ENCODE peak calls at places on chromosomes 11 and 22, in four cellular contexts. M is HepG2, A is H1, N is GM12878. P is an unnamed sample.

GRCh38 chr11:2549876-2550605 is 105.2 kb downstream of the KCNQ1 start:
- DNase-seq in N (no peak), A (no peak), M (no peak), P (no peak)

GRCh38 chr11:125371451-125371935 is 124.6 kb downstream of the FEZ1 start:
- DNase-seq in M (no peak), A (peak), N (no peak), P (peak)

GRCh38 chr11:30917859-30918478 is 331.8 kb upstream of the MPPED2 start:
- DNase-seq in N (no peak), A (no peak), M (peak), P (peak)

GRCh38 chr11:94449437-94449836 is 44.2 kb downstream of the MRE11 start:
- DNase-seq in M (peak), A (no peak), N (no peak), P (no peak)

GRCh38 chr11:66172146-66172545 is 96.3 kb upstream of the RAB1B start:
- DNase-seq in M (no peak), N (no peak), A (no peak), P (no peak)

GRCh38 chr11:59030037-59030436 is 56.1 kb upstream of the GLYATL1B start:
- DNase-seq in N (no peak), A (no peak), M (no peak), P (no peak)

GRCh38 chr22:47199261-47199948 is 437.0 kb downstream of the TBC1D22A start:
- DNase-seq in N (no peak), A (no peak), M (no peak), P (no peak)

GRCh38 chr11:28836285-28837081 is 728.3 kb downstream of the METTL15 start:
- DNase-seq in A (no peak), M (peak), N (no peak), P (no peak)

GRCh38 chr11:131999084-131999483 is 628.7 kb downstream of the NTM start:
- DNase-seq in N (no peak), A (no peak), M (no peak), P (no peak)

GRCh38 chr11:15204766-15205165 is 90.0 kb downstream of the INSC start:
- DNase-seq in M (no peak), A (no peak), N (no peak), P (no peak)

GRCh38 chr11:14908214-14908880 is 16.3 kb upstream of the CYP2R1 start:
- DNase-seq in M (peak), N (no peak), A (no peak), P (peak)

GRCh38 chr11:75313457-75314272 is 37.8 kb downstream of the ARRB1 start:
- DNase-seq in M (no peak), A (no peak), N (no peak), P (no peak)

GRCh38 chr11:3231851-3232744 is at the start of gene MRGPRE:
- DNase-seq in N (no peak), A (no peak), M (no peak), P (peak)

GRCh38 chr11:15011741-15012140 is 39.6 kb upstream of the CALCA start:
- DNase-seq in A (no peak), M (no peak), N (no peak), P (no peak)

GRCh38 chr11:76785513-76785912 is 2.4 kb downstream of the TSKU start:
- DNase-seq in N (no peak), M (no peak), A (no peak), P (no peak)

GRCh38 chr11:67113231-67113721 is 5.8 kb upstream of the KDM2A start:
- DNase-seq in M (no peak), N (peak), A (no peak), P (no peak)

GRCh38 chr11:19953342-19953741 is 206.9 kb downstream of the DBX1 start:
- DNase-seq in N (no peak), A (peak), M (peak), P (no peak)

GRCh38 chr11:2581931-2582435 is 117.8 kb downstream of the KCNQ1OT1 start:
- DNase-seq in N (no peak), M (no peak), A (no peak), P (peak)

GRCh38 chr11:43632171-43632570 is 48.4 kb upstream of the HSD17B12 start:
- DNase-seq in M (no peak), N (no peak), A (no peak), P (no peak)

GRCh38 chr11:36313073-36313472 is 17.0 kb downstream of the PRR5L start:
- DNase-seq in M (no peak), A (no peak), N (no peak), P (no peak)

GRCh38 chr22:49853981-49854791 is 542 bp downstream of the ZBED4 start:
- DNase-seq in N (no peak), A (no peak), M (no peak), P (peak)

GRCh38 chr11:72574534-72575460 is 99.4 kb downstream of the PDE2A start:
- DNase-seq in A (no peak), N (no peak), M (no peak), P (no peak)

GRCh38 chr22:36577019-36577418 is 48.1 kb upstream of the EIF3D start:
- DNase-seq in N (no peak), M (peak), A (no peak), P (no peak)

GRCh38 chr22:32775957-32776356 is 25.5 kb upstream of the TIMP3 start:
- DNase-seq in N (no peak), M (peak), A (no peak), P (peak)

GRCh38 chr11:119424775-119425174 is 1.8 kb upstream of the THY1 start:
- DNase-seq in M (no peak), A (no peak), N (no peak), P (peak)

GRCh38 chr22:26466196-26466595 is 17.4 kb downstream of the HPS4 start:
- DNase-seq in A (no peak), N (no peak), M (no peak), P (no peak)

GRCh38 chr22:26462051-26462450 is 21.5 kb downstream of the HPS4 start:
- DNase-seq in A (no peak), N (no peak), M (no peak), P (no peak)

GRCh38 chr22:26462971-26463661 is 20.5 kb downstream of the HPS4 start:
- DNase-seq in M (no peak), N (no peak), A (no peak), P (no peak)

GRCh38 chr22:26463688-26464087 is 19.9 kb downstream of the HPS4 start:
- DNase-seq in N (no peak), M (no peak), A (no peak), P (no peak)

DNA sequence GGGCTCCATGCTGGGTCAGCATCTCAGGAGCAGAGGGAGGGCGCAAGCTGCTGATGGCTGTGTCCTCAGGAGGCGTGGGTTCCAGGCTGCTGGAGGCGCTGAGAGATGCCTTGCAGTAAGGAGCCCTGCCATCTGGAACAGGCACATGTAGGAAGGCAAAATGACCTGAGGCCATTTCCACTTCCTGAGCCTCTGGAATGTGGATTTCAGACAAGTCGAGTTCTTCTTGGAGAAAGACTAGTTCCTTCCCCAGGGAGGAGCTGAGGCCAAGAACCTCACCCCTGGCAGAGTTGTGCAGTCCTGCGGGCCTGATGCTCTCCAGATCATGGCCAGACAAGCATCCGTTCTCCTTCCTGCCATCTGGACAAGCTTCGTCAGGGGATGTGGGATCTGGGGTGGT is 19.3 kb downstream of the HPS4 start:
- DNase-seq in N (no peak), M (no peak), A (no peak), P (no peak)
- TF ChIP-seq TCF12 in N (no peak), M (no peak), A (no peak), P (no peak)

DNA sequence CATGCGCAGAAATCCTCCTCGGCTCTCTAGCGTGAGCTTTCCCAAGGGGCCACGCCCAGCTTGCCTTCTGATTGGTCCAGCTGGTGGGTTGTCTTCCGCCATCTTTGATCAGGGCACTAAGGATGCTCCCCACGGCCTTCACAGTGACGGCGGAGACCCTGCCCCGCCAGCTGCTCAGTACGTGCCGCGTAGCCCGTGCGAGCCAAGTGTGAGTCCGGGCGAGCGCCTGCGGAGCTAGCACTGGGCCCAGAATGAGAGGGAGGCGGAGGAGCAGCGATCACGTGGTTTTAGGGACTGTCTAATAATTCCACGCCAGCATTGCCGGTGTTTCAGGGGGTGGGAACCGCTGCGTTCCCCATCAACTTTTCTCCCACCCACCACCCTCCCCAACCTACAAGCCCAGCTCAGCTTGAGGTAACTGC is 1.6 kb upstream of the MTFP1 start:
- DNase-seq in M (peak), N (peak), A (peak), P (peak)
- TF ChIP-seq EP300 in M (peak), N (no peak), A (peak), P (peak)

DNA sequence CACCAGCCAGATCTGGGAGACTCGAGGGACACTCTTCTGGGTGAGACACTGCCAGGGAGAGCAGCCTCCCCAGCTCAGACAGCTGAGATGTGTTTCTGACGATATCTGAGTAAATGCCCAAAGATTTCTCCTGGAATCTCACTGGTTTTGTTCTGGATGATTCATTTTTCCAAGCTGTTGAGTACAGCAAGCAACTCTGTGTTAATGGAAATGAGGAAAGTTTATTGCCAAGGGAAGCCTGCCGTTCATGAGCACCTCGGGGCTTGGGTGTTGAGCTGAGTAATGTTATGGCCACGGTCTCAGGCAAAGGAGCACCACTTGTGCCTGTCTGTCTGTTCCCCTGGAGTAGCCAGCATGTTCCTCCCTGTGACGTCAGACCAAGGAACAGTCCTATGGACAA is 1132.4 kb downstream of the BRD1 start:
- DNase-seq in A (no peak), N (no peak), M (no peak), P (no peak)
- TF ChIP-seq TCF12 in A (no peak), N (no peak), M (no peak), P (no peak)

DNA sequence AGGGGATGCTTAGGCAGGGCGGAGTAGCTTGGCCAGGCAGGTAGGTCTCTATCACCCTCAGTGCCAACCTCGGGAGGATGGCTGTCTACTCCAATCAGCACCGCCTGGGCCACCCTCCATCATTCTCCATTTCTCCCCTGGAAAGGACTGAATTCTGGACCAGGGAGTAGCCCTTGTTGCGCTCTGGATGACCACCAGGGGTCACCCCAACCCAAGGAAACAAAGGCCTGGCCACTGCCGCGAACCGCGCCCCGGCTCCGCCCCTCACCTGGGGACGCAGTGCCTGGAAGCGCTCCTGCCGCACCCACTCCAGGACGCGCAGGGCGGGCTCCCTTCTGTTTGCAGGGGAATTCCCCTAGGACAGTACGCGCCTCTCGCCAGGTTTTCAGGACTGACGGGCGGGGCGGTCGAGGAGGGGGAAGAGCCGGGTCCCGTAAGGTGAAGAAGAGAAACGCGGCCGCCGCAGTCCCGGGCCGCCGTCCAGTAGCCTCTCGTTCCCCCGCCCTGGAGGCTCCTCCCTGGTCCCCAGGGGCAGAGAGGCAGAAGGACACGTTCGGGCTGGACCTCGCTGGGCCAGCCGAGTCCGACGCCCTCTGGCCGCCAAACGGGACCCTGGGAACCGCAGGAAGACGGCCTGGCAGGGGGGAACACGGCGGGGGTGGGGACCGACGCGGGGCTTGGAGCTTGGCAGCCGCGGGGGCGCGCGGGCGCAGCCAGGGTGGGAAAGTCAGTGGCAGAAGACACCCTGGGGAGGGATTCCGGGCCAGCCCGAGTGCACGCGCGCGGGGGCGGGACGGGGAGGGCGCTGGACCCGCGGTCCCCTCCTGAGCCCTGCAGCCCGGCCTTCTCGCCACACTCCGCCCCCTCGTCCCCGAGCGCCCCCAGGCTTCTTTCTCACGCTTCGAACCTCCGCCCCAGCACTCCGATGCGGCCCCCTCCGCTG is 7.1 kb downstream of the SCN4B start:
- DNase-seq in M (peak), A (peak), N (peak), P (peak)
- TF ChIP-seq EP300 in M (no peak), A (no peak), N (no peak), P (no peak)